ENCODE peak calls at places on chromosomes 12 and 14, in nine cellular contexts. One of them, this sample, is unnamed.

GRCh38 chr12:64098709-64099354 is 123.3 kb downstream of the KICS2 start:
- DNase-seq in uterus: peak
- DNase-seq in RPMI7951: peak
- DNase-seq in stimulated activated CD8-positive, alpha-beta memory T cell treated with anti-CD3 and anti-CD28 coated beads, Interleukin-7, amount 100 ng/mL, for 1 hour: no peak
- DNase-seq in T-helper 9 cell: no peak
- DNase-seq in H7: no peak
- DNase-seq in NCI-H1092: peak
- DNase-seq in GM03348: peak
- DNase-seq in Right ventricle myocardium superior: no peak
- DNase-seq in this sample: no peak

GRCh38 chr12:122421263-122421814 is 1.1 kb downstream of the CLIP1 start:
- DNase-seq in RPMI7951: no peak
- DNase-seq in stimulated activated CD8-positive, alpha-beta memory T cell treated with anti-CD3 and anti-CD28 coated beads, Interleukin-7, amount 100 ng/mL, for 1 hour: no peak
- DNase-seq in T-helper 9 cell: no peak
- DNase-seq in GM03348: peak
- DNase-seq in uterus: peak
- DNase-seq in H7: no peak
- DNase-seq in NCI-H1092: no peak
- DNase-seq in Right ventricle myocardium superior: no peak
- DNase-seq in this sample: no peak

GRCh38 chr12:77133566-77133965 is 68.2 kb upstream of the E2F7 start:
- DNase-seq in uterus: no peak
- DNase-seq in H7: peak
- DNase-seq in NCI-H1092: no peak
- DNase-seq in stimulated activated CD8-positive, alpha-beta memory T cell treated with anti-CD3 and anti-CD28 coated beads, Interleukin-7, amount 100 ng/mL, for 1 hour: no peak
- DNase-seq in Right ventricle myocardium superior: no peak
- DNase-seq in RPMI7951: peak
- DNase-seq in T-helper 9 cell: no peak
- DNase-seq in GM03348: peak
- DNase-seq in this sample: no peak

GRCh38 chr12:59040043-59040442 is 119.7 kb upstream of the LRIG3 start:
- DNase-seq in H7: no peak
- DNase-seq in RPMI7951: no peak
- DNase-seq in GM03348: no peak
- DNase-seq in stimulated activated CD8-positive, alpha-beta memory T cell treated with anti-CD3 and anti-CD28 coated beads, Interleukin-7, amount 100 ng/mL, for 1 hour: no peak
- DNase-seq in NCI-H1092: no peak
- DNase-seq in uterus: no peak
- DNase-seq in Right ventricle myocardium superior: no peak
- DNase-seq in T-helper 9 cell: no peak
- DNase-seq in this sample: no peak

GRCh38 chr14:28690029-28690683 is 76.4 kb upstream of the FOXG1 start:
- DNase-seq in T-helper 9 cell: no peak
- DNase-seq in H7: no peak
- DNase-seq in GM03348: no peak
- DNase-seq in RPMI7951: no peak
- DNase-seq in uterus: no peak
- DNase-seq in Right ventricle myocardium superior: no peak
- DNase-seq in stimulated activated CD8-positive, alpha-beta memory T cell treated with anti-CD3 and anti-CD28 coated beads, Interleukin-7, amount 100 ng/mL, for 1 hour: no peak
- DNase-seq in NCI-H1092: no peak
- DNase-seq in this sample: no peak

GRCh38 chr14:59297070-59297766 is 108.8 kb downstream of the DAAM1 start:
- DNase-seq in Right ventricle myocardium superior: no peak
- DNase-seq in RPMI7951: no peak
- DNase-seq in H7: no peak
- DNase-seq in T-helper 9 cell: no peak
- DNase-seq in NCI-H1092: no peak
- DNase-seq in GM03348: no peak
- DNase-seq in stimulated activated CD8-positive, alpha-beta memory T cell treated with anti-CD3 and anti-CD28 coated beads, Interleukin-7, amount 100 ng/mL, for 1 hour: no peak
- DNase-seq in uterus: no peak
- DNase-seq in this sample: no peak

GRCh38 chr12:49651855-49652254 is 28.5 kb downstream of the PRPF40B start:
- DNase-seq in uterus: no peak
- DNase-seq in Right ventricle myocardium superior: no peak
- DNase-seq in GM03348: no peak
- DNase-seq in T-helper 9 cell: no peak
- DNase-seq in NCI-H1092: peak
- DNase-seq in H7: peak
- DNase-seq in stimulated activated CD8-positive, alpha-beta memory T cell treated with anti-CD3 and anti-CD28 coated beads, Interleukin-7, amount 100 ng/mL, for 1 hour: no peak
- DNase-seq in RPMI7951: no peak
- DNase-seq in this sample: no peak

GRCh38 chr12:52379536-52379935 is 5.9 kb downstream of the KRT84 start:
- DNase-seq in H7: no peak
- DNase-seq in uterus: no peak
- DNase-seq in NCI-H1092: no peak
- DNase-seq in T-helper 9 cell: no peak
- DNase-seq in RPMI7951: no peak
- DNase-seq in stimulated activated CD8-positive, alpha-beta memory T cell treated with anti-CD3 and anti-CD28 coated beads, Interleukin-7, amount 100 ng/mL, for 1 hour: no peak
- DNase-seq in GM03348: no peak
- DNase-seq in Right ventricle myocardium superior: no peak
- DNase-seq in this sample: no peak

GRCh38 chr14:49861581-49861922 is 9.0 kb upstream of the NEMF start:
- DNase-seq in Right ventricle myocardium superior: peak
- DNase-seq in H7: peak
- DNase-seq in NCI-H1092: peak
- DNase-seq in uterus: peak
- DNase-seq in GM03348: peak
- DNase-seq in RPMI7951: peak
- DNase-seq in stimulated activated CD8-positive, alpha-beta memory T cell treated with anti-CD3 and anti-CD28 coated beads, Interleukin-7, amount 100 ng/mL, for 1 hour: peak
- DNase-seq in T-helper 9 cell: peak
- DNase-seq in this sample: peak

This sample was measured in T-helper 17 cell.